ENCODE peak calls at places on chromosomes 1 and 21, in seven cellular contexts. N, Z, U, I, Q, J and C are unnamed samples.

GRCh38 chr1:156445789-156446263 is 54.7 kb downstream of the MEF2D start:
- DNase-seq in N (no peak), Z (peak), U (peak), I (peak), Q (peak), J (peak), C (peak)

GRCh38 chr1:90502194-90502593 is 214.9 kb downstream of the BARHL2 start:
- DNase-seq in N (no peak), Z (no peak), U (no peak), I (no peak), Q (no peak), J (no peak), C (no peak)

GRCh38 chr21:45615145-45615711 is 28.3 kb upstream of the PCBP3 start:
- DNase-seq in N (no peak), Z (peak), U (no peak), I (no peak), Q (peak), J (no peak), C (peak)

GRCh38 chr1:88013485-88013884 is 670.6 kb upstream of the PKN2 start:
- DNase-seq in N (no peak), Z (no peak), U (no peak), I (no peak), Q (no peak), J (no peak), C (no peak)

GRCh38 chr1:211356723-211357418 is 30.2 kb downstream of the TRAF5 start:
- DNase-seq in N (no peak), Z (no peak), U (no peak), I (no peak), Q (no peak), J (peak), C (no peak)

GRCh38 chr1:27571439-27572018 is 32.4 kb downstream of the AHDC1 start:
- DNase-seq in N (no peak), Z (no peak), U (peak), I (peak), Q (no peak), J (no peak), C (peak)

GRCh38 chr1:116927049-116927798 is 17.5 kb downstream of the PTGFRN start:
- DNase-seq in N (no peak), Z (no peak), U (no peak), I (no peak), Q (no peak), J (no peak), C (no peak)

GRCh38 chr1:1004780-1005697 is 5.1 kb upstream of the HES4 start:
- DNase-seq in N (no peak), Z (no peak), U (peak), I (no peak), Q (no peak), J (peak), C (peak)